ENCODE peak calls at places on chromosome 14, in six cellular contexts. One of them, this sample, is unnamed. For H3K4me1 and H3K9me3, the result is how much of the 10 kb centered on the place peaks cover.

GRCh38 chr14:74429221-74429691 is 3.2 kb upstream of the SYNDIG1L start:
- DNase-seq in left ventricle myocardium inferior: no peak
- DNase-seq in IMR-90: no peak
- DNase-seq in ovary: no peak
- DNase-seq in endodermal cell: peak
- DNase-seq in heart left ventricle: no peak
- DNase-seq in this sample: no peak

GRCh38 chr14:53151523-53151866 is 1.6 kb downstream of the DDHD1 start:
- DNase-seq in left ventricle myocardium inferior: no peak
- DNase-seq in IMR-90: no peak
- DNase-seq in ovary: no peak
- DNase-seq in endodermal cell: no peak
- DNase-seq in heart left ventricle: no peak
- DNase-seq in this sample: no peak

GRCh38 chr14:95811813-95812212 is 64.8 kb upstream of the TUNAR start:
- DNase-seq in left ventricle myocardium inferior: no peak
- DNase-seq in IMR-90: no peak
- DNase-seq in ovary: no peak
- DNase-seq in endodermal cell: no peak
- DNase-seq in heart left ventricle: no peak
- DNase-seq in this sample: no peak

GRCh38 chr14:61493996-61494395 is 172.6 kb downstream of the PRKCH start:
- DNase-seq in left ventricle myocardium inferior: no peak
- DNase-seq in IMR-90: peak
- DNase-seq in ovary: no peak
- DNase-seq in endodermal cell: no peak
- DNase-seq in heart left ventricle: no peak
- DNase-seq in this sample: no peak

GRCh38 chr14:52919971-52920370 is 30.9 kb downstream of the FERMT2 start:
- DNase-seq in left ventricle myocardium inferior: no peak
- DNase-seq in IMR-90: peak
- DNase-seq in ovary: no peak
- DNase-seq in endodermal cell: no peak
- DNase-seq in heart left ventricle: no peak
- DNase-seq in this sample: no peak

GRCh38 chr14:74973003-74973614 is 17.7 kb upstream of the PGF start:
- DNase-seq in left ventricle myocardium inferior: peak
- DNase-seq in IMR-90: peak
- DNase-seq in ovary: no peak
- DNase-seq in endodermal cell: peak
- DNase-seq in heart left ventricle: peak
- DNase-seq in this sample: peak

GRCh38 chr14:102390486-102390885 is 27.7 kb downstream of the TECPR2 start:
- DNase-seq in left ventricle myocardium inferior: no peak
- DNase-seq in IMR-90: peak
- DNase-seq in ovary: no peak
- DNase-seq in endodermal cell: no peak
- DNase-seq in heart left ventricle: no peak
- DNase-seq in this sample: no peak

GRCh38 chr14:77197988-77198387 is 16.4 kb downstream of the TMEM63C start:
- DNase-seq in left ventricle myocardium inferior: no peak
- DNase-seq in IMR-90: no peak
- DNase-seq in ovary: no peak
- DNase-seq in endodermal cell: no peak
- DNase-seq in heart left ventricle: no peak
- DNase-seq in this sample: no peak

GRCh38 chr14:44271006-44271405 is 236.1 kb downstream of the FSCB start:
- DNase-seq in left ventricle myocardium inferior: no peak
- DNase-seq in IMR-90: no peak
- DNase-seq in ovary: no peak
- DNase-seq in endodermal cell: no peak
- DNase-seq in heart left ventricle: no peak
- DNase-seq in this sample: no peak

GRCh38 chr14:31268216-31268615 is 60.6 kb upstream of the HECTD1 start:
- DNase-seq in left ventricle myocardium inferior: no peak
- DNase-seq in IMR-90: no peak
- DNase-seq in ovary: no peak
- DNase-seq in endodermal cell: no peak
- DNase-seq in heart left ventricle: no peak
- DNase-seq in this sample: no peak

GRCh38 chr14:70644016-70644415 is 2.3 kb downstream of the TTC9 start:
- DNase-seq in left ventricle myocardium inferior: no peak
- DNase-seq in IMR-90: no peak
- DNase-seq in ovary: no peak
- DNase-seq in endodermal cell: no peak
- DNase-seq in heart left ventricle: no peak
- DNase-seq in this sample: no peak

GRCh38 chr14:72638021-72638420 is 255.9 kb downstream of the DPF3 start:
- DNase-seq in left ventricle myocardium inferior: no peak
- DNase-seq in IMR-90: peak
- DNase-seq in ovary: no peak
- DNase-seq in endodermal cell: no peak
- DNase-seq in heart left ventricle: no peak
- DNase-seq in this sample: no peak

GRCh38 chr14:103243764-103244737 is 90.0 kb upstream of the EIF5 start:
- DNase-seq in left ventricle myocardium inferior: no peak
- DNase-seq in IMR-90: no peak
- DNase-seq in ovary: no peak
- DNase-seq in endodermal cell: no peak
- DNase-seq in heart left ventricle: no peak
- DNase-seq in this sample: no peak

GRCh38 chr14:78005325-78005724 is 164.8 kb upstream of the NRXN3 start:
- DNase-seq in left ventricle myocardium inferior: no peak
- DNase-seq in IMR-90: no peak
- DNase-seq in ovary: no peak
- DNase-seq in endodermal cell: no peak
- DNase-seq in heart left ventricle: no peak
- DNase-seq in this sample: no peak

GRCh38 chr14:87449016-87449415 is 544.0 kb downstream of the GALC start:
- DNase-seq in left ventricle myocardium inferior: no peak
- DNase-seq in IMR-90: no peak
- DNase-seq in ovary: no peak
- DNase-seq in endodermal cell: no peak
- DNase-seq in heart left ventricle: no peak
- DNase-seq in this sample: no peak

GRCh38 chr14:81396108-81396507 is 4.0 kb downstream of the STON2 start:
- DNase-seq in left ventricle myocardium inferior: no peak
- DNase-seq in IMR-90: no peak
- DNase-seq in ovary: no peak
- DNase-seq in endodermal cell: no peak
- DNase-seq in heart left ventricle: no peak
- DNase-seq in this sample: no peak
- H3K4me1 ChIP-seq in left ventricle myocardium inferior: under half
- H3K4me1 ChIP-seq in IMR-90: under half
- H3K4me1 ChIP-seq in ovary: under half
- H3K4me1 ChIP-seq in endodermal cell: under half
- H3K4me1 ChIP-seq in heart left ventricle: under half
- H3K4me1 ChIP-seq in this sample: under half

GRCh38 chr14:54840336-54840735 is 62.3 kb downstream of the GCH1 start:
- DNase-seq in left ventricle myocardium inferior: no peak
- DNase-seq in IMR-90: no peak
- DNase-seq in ovary: no peak
- DNase-seq in endodermal cell: no peak
- DNase-seq in heart left ventricle: no peak
- DNase-seq in this sample: no peak
- H3K27ac ChIP-seq in left ventricle myocardium inferior: no peak
- H3K27ac ChIP-seq in IMR-90: no peak
- H3K27ac ChIP-seq in ovary: no peak
- H3K27ac ChIP-seq in endodermal cell: no peak
- H3K27ac ChIP-seq in heart left ventricle: no peak
- H3K27ac ChIP-seq in this sample: peak

DNA sequence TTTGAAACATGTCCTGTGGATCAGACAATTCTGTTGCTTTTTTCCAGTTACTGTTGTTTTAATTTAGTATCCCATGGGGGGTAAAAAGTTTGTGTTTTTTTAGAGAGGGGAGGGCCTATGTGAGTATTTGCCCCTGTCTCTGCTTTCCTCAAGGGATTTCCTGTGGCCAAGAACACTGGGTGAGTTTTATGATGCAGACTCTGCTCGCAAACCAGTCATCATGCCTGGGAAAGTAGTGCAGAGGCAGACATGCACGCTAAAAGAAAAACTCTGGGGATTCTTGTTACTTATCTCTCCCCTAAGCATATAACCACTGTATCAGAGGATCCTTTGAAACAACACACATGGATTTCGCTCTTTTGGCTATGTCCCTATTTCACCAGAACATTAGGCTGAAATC is 1845.7 kb upstream of the SEL1L start:
- DNase-seq in left ventricle myocardium inferior: no peak
- DNase-seq in IMR-90: peak
- DNase-seq in ovary: no peak
- DNase-seq in endodermal cell: no peak
- DNase-seq in heart left ventricle: peak
- DNase-seq in this sample: no peak
- H3K9me3 ChIP-seq in left ventricle myocardium inferior: under half
- H3K9me3 ChIP-seq in IMR-90: under half
- H3K9me3 ChIP-seq in ovary: under half
- H3K9me3 ChIP-seq in endodermal cell: under half
- H3K9me3 ChIP-seq in heart left ventricle: under half
- H3K9me3 ChIP-seq in this sample: under half

DNA sequence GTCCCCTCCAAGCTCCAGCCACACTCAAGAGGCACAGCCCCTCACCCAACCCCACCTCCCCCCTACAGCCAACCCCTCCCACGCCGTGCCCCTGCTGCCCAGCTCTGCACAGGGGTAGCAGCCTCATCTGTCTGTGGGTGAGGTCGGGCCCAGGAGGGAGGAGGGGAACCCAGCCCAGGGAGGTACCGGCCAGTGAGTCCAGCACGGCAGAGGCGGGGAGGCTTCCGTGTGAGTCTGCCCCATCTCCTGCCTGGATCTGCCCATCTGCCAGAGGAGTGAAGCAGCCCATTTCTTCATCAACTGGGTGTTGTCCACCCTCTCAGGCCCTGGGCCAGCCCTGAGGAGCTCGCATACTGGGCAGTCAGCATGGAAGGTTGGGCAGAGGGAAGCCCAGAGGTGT is 54.2 kb downstream of the CCNK start:
- DNase-seq in left ventricle myocardium inferior: no peak
- DNase-seq in IMR-90: no peak
- DNase-seq in ovary: no peak
- DNase-seq in endodermal cell: no peak
- DNase-seq in heart left ventricle: no peak
- DNase-seq in this sample: no peak
- H3K4me1 ChIP-seq in left ventricle myocardium inferior: half or more
- H3K4me1 ChIP-seq in IMR-90: under half
- H3K4me1 ChIP-seq in ovary: under half
- H3K4me1 ChIP-seq in endodermal cell: under half
- H3K4me1 ChIP-seq in heart left ventricle: under half
- H3K4me1 ChIP-seq in this sample: under half

DNA sequence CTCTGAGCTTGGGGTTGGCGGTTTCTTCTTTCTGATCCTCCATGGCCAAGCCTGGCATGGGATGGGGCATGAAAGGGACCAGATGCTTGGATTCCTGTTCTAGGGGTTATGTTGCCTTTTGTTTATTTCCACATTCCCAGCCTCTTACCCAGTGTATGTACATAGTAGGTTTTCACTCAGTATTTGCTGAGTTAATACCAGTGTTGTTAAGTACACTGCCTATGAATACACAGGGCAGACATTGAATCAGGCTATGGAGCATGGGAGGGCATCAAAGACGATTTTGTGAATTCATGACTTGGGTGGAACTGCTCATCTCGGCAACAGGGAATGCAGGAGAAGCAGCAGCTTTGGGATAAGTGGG is 57.4 kb downstream of the GALNT16 start:
- DNase-seq in left ventricle myocardium inferior: no peak
- DNase-seq in IMR-90: no peak
- DNase-seq in ovary: no peak
- DNase-seq in endodermal cell: peak
- DNase-seq in heart left ventricle: no peak
- DNase-seq in this sample: no peak
- H3K27ac ChIP-seq in left ventricle myocardium inferior: peak
- H3K27ac ChIP-seq in IMR-90: peak
- H3K27ac ChIP-seq in ovary: no peak
- H3K27ac ChIP-seq in endodermal cell: no peak
- H3K27ac ChIP-seq in heart left ventricle: no peak
- H3K27ac ChIP-seq in this sample: no peak

DNA sequence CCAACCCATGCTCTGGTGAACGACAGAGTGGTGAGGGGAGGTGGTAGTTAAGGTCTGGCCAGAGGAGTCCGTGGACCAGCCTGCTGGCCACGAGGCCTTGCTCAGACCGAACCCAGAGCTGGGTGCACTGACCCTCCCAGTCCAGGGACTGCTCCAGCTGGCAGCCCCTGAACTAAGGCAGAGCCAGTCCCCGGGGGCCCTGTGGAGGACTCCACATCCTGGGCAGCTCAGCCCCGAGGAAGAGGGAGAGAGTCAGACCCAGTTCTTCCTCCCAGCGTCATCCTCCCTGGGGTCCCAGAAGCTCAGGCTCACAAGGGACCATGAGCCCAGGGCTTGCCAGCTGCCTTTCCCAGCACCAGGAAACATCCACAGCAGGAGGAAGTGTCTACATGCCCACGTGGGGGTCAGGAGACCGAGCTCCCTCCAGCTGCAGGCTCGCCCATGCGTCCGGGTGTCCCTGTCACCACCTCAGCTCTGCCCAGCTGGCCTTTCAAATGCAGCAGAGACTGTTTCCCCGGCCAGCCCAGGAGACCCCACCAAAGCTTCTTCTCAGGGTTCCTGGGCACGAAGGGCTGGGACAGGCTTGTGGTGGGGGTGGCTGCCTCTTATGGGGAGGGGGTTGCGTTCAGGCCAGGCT is 194.4 kb downstream of the KIF26A start:
- DNase-seq in left ventricle myocardium inferior: no peak
- DNase-seq in IMR-90: no peak
- DNase-seq in ovary: no peak
- DNase-seq in endodermal cell: peak
- DNase-seq in heart left ventricle: no peak
- DNase-seq in this sample: peak
- H3K9me3 ChIP-seq in left ventricle myocardium inferior: under half
- H3K9me3 ChIP-seq in IMR-90: under half
- H3K9me3 ChIP-seq in ovary: under half
- H3K9me3 ChIP-seq in endodermal cell: under half
- H3K9me3 ChIP-seq in heart left ventricle: under half
- H3K9me3 ChIP-seq in this sample: under half

DNA sequence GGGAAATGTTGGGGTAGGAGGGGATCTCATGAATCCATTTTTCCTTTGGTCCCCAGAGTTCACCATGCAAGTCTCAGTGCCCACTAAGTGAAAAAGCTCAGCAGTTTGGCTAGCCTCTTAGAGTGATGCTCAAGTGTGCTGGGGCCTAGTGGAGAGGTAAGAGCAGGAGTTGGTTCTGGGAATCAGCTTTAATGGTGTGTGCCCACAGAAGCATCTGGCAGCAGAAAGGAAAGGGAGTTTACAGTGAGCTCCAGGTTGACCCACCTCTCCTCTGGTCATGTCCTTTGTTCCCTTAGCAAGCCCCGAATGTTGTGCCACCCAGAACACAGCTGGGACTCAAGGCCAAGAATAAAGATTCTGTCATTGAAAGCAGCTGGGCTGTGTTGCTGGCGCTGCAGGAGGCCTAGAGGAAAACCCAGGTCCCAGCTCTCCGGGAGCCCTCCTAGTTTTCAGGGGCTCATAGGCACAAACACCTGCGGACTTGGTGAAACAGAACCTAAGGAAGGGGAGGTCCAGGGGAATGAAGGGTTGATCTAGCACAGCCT is 320.8 kb downstream of the ZFP36L1 start:
- DNase-seq in left ventricle myocardium inferior: no peak
- DNase-seq in IMR-90: no peak
- DNase-seq in ovary: no peak
- DNase-seq in endodermal cell: no peak
- DNase-seq in heart left ventricle: no peak
- DNase-seq in this sample: no peak
- H3K4me1 ChIP-seq in left ventricle myocardium inferior: under half
- H3K4me1 ChIP-seq in IMR-90: under half
- H3K4me1 ChIP-seq in ovary: under half
- H3K4me1 ChIP-seq in endodermal cell: under half
- H3K4me1 ChIP-seq in heart left ventricle: under half
- H3K4me1 ChIP-seq in this sample: under half